ENCODE peak calls at places on chromosomes 12 and 14, in eight cellular contexts. N is suprapubic skin, C is HCT116, T is transverse colon, U is IMR-90, A is uterus, Z is upper lobe of left lung, M is ovary. O is an unnamed sample.

GRCh38 chr12:51972849-51973273 is 21.4 kb downstream of the ACVR1B start:
- DNase-seq in N (peak; percentile 78), C (no peak), T (peak; percentile 45), U (peak; percentile 73), A (peak; percentile 47), Z (no peak), M (no peak), O (no peak)

GRCh38 chr14:105774001-105774400 is 247.6 kb downstream of the TMEM121 start:
- DNase-seq in N (no peak), C (no peak), T (no peak), U (no peak), A (no peak), Z (peak; percentile 47), M (no peak), O (no peak)

GRCh38 chr12:96015672-96016071 is 19.5 kb upstream of the HAL start:
- DNase-seq in N (no peak), C (no peak), T (no peak), U (peak; percentile 22), A (no peak), Z (no peak), M (no peak), O (no peak)

GRCh38 chr12:54383041-54383609 is 1.4 kb downstream of the ZNF385A start:
- DNase-seq in N (no peak), C (no peak), T (no peak), U (peak; percentile 96), A (no peak), Z (no peak), M (no peak), O (no peak)

GRCh38 chr12:122523846-122524718 is 2.7 kb downstream of the RSRC2 start:
- DNase-seq in N (no peak), C (no peak), T (no peak), U (peak; percentile 12), A (no peak), Z (no peak), M (no peak), O (no peak)

GRCh38 chr12:104994301-104994700 is 8.2 kb downstream of the NOPCHAP1 start:
- DNase-seq in N (no peak), C (no peak), T (no peak), U (no peak), A (no peak), Z (no peak), M (no peak), O (no peak)

GRCh38 chr12:96425321-96425720 is 25.1 kb upstream of the CDK17 start:
- DNase-seq in N (no peak), C (no peak), T (no peak), U (peak; percentile 97), A (no peak), Z (no peak), M (no peak), O (no peak)

GRCh38 chr12:53050426-53051057 is 677 bp downstream of the TNS2 start:
- DNase-seq in N (no peak), C (no peak), T (peak; percentile 7), U (no peak), A (no peak), Z (no peak), M (no peak), O (no peak)

GRCh38 chr14:38254565-38255407 is 1.1 kb downstream of the CLEC14A start:
- DNase-seq in N (no peak), C (no peak), T (no peak), U (no peak), A (no peak), Z (peak; percentile 69), M (no peak), O (no peak)

GRCh38 chr12:106675651-106676435 is 93.0 kb downstream of the RFX4 start:
- DNase-seq in N (no peak), C (no peak), T (no peak), U (no peak), A (no peak), Z (no peak), M (no peak), O (no peak)

GRCh38 chr12:132710422-132711168 is at the start of gene PGAM5:
- DNase-seq in N (no peak), C (peak; percentile 66), T (peak; percentile 93), U (peak; percentile 70), A (peak; percentile 79), Z (peak; percentile 98), M (peak; percentile 67), O (peak; percentile 91)

GRCh38 chr14:77007975-77008421 is 20.5 kb downstream of the IRF2BPL start:
- DNase-seq in N (no peak), C (no peak), T (peak; percentile 83), U (no peak), A (peak; percentile 41), Z (no peak), M (no peak), O (no peak)

GRCh38 chr12:612293-612692 is 51.0 kb downstream of the NINJ2 start:
- DNase-seq in N (no peak), C (no peak), T (no peak), U (no peak), A (no peak), Z (no peak), M (no peak), O (no peak)

GRCh38 chr12:111298583-111299436 is 70.1 kb downstream of the PHETA1 start:
- DNase-seq in N (no peak), C (peak; percentile 33), T (peak; percentile 31), U (peak; percentile 31), A (no peak), Z (no peak), M (no peak), O (peak; percentile 66)

GRCh38 chr14:77457522-77458248 is at the start of the genes AHSA1 and VIPAS39:
- DNase-seq in N (peak; percentile 95), C (peak; percentile 99), T (peak; percentile 96), U (peak; percentile 99), A (peak; percentile 93), Z (peak; percentile 91), M (peak; percentile 93), O (peak; percentile 81)

GRCh38 chr12:123519151-123520001 is 14.1 kb downstream of the RILPL1 start:
- DNase-seq in N (no peak), C (no peak), T (peak; percentile 11), U (peak; percentile 56), A (no peak), Z (no peak), M (no peak), O (no peak)

GRCh38 chr14:89540830-89541470 is 123.9 kb upstream of the FOXN3 start:
- DNase-seq in N (no peak), C (no peak), T (no peak), U (peak; percentile 95), A (no peak), Z (no peak), M (no peak), O (no peak)

GRCh38 chr12:124321556-124322270 is 26.8 kb downstream of the RFLNA start:
- DNase-seq in N (no peak), C (no peak), T (no peak), U (peak; percentile 19), A (no peak), Z (no peak), M (no peak), O (no peak)

GRCh38 chr12:38713294-38713693 is 192.1 kb downstream of the CPNE8 start:
- DNase-seq in N (no peak), C (no peak), T (no peak), U (no peak), A (no peak), Z (no peak), M (no peak), O (no peak)

GRCh38 chr12:57724003-57724935 is 14.3 kb downstream of the AGAP2 start:
- DNase-seq in N (no peak), C (no peak), T (no peak), U (no peak), A (no peak), Z (no peak), M (no peak), O (no peak)

DNA sequence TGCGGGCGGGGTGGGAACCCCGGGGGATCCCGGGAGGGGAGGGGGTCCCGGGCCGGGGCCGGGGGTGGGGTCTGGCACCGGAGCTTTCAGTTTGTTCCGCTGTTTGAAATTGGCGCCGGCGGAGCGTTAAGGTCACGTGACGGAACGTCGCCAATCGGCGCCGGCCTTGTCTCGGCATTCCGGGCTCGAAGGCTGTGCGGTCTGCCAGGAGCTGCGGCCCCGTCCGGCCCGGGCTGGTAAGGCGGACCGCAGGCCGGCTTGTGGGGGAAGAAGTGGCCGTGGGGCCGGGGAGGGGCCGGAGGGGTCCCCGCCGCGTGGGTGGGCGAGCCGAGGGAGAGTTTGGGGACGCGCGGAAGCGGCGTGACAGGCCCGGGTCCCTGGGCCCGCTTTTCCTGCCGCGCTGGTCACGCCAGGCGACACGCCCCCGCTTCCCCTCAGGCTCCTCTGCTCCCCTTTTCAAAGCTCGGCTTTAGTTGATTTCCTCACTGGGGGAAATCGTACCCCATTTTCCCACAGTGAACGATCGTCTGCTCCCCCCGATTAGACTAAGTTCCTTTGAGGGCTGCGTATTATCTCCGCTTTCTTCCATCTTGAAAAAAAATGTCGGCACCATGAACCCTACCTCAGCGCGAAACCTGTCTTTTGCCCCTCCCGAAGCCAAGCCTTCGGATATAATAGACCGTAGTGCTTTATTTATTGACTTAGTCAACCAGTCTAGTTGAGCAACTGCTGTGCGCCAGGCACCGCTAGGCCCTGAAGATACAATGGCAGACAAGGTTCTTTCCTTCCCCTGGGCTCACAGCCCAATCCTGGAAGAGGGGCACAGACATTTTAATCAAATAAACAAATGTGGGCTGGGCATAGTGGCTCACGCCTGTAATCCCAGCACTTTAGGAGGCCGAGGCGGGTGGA is at the start of the genes FOXM1 and RHNO1:
- DNase-seq in N (peak; percentile 96), C (peak; percentile 60), T (peak; percentile 93), U (peak; percentile 85), A (peak; percentile 91), Z (peak; percentile 97), M (peak; percentile 90), O (peak; percentile 91)
- TF ChIP-seq POLR2A in N (peak; percentile 44), C (peak; percentile 51), T (peak; percentile 71), U (peak; percentile 85), A (peak; percentile 39), Z (no peak), M (peak; percentile 52), O (peak; percentile 66)

GRCh38 chr12:56081393-56082347 is 1.7 kb downstream of the ERBB3 start:
- DNase-seq in N (no peak), C (no peak), T (peak; percentile 85), U (no peak), A (no peak), Z (no peak), M (no peak), O (no peak)
- TF ChIP-seq POLR2A in N (no peak), C (no peak), T (peak; percentile 91), U (no peak), A (no peak), Z (no peak), M (no peak), O (no peak)

GRCh38 chr12:2052861-2053674 is at the start of gene CACNA1C:
- DNase-seq in N (no peak), C (no peak), T (peak; percentile 46), U (peak; percentile 66), A (peak; percentile 80), Z (peak; percentile 93), M (peak; percentile 47), O (no peak)
- TF ChIP-seq POLR2A in N (no peak), C (no peak), T (no peak), U (no peak), A (no peak), Z (no peak), M (no peak), O (no peak)

DNA sequence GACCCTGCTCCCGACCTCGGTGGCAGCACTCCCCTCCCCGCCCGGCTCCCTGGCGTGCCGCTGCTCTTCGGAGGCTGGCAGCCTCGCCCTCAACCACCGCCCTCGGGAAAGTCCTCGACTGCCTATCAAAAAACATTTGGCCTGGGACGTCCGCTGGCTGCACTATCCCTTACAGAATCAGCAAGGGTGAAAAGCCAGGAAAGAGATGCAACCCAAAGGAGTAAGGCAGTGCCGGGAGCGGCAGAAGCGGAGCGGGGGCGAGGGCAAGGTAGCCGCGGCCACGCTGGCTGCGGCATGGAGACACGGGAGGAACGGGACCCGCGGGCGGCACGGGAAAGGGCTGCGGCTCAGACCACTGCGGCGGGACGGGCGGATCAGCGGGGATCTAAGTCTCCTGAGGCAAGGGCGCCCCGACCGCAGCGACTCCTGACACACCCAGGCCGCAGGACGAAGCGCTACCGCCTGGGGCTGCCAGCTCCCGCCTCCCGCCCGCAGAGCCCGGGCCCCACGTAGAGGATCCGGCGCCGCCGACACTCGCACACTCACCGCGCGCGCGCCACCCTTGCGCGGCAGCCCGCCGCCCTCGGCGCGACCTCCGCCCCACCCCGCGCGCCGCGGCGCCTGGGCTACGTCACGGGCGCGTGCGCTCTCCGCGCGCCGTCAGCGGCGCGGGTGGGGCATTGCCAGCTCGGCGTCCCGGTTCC is at the start of the genes BBOF1 and ENTPD5:
- DNase-seq in N (peak; percentile 90), C (peak; percentile 55), T (peak; percentile 90), U (peak; percentile 80), A (peak; percentile 84), Z (peak; percentile 98), M (peak; percentile 84), O (peak; percentile 92)
- TF ChIP-seq POLR2A in N (peak; percentile 72), C (peak; percentile 86), T (peak; percentile 91), U (no peak), A (peak; percentile 90), Z (no peak), M (peak; percentile 86), O (peak; percentile 84)

O was measured in GM12892.